ENCODE peak calls at places on chromosomes 4 and X, in eight cellular contexts. S is CD8-positive, alpha-beta T cell; X is naive thymus-derived CD4-positive, alpha-beta T cell; W is HCT116; M is body of pancreas; C is suprapubic skin; L is neuronal stem cell; D is A549. K is an unnamed sample. For H3K4me1, the result is how much of the 10 kb centered on the place peaks cover.

GRCh38 chrX:10022580-10023245 is 55.6 kb downstream of the CLDN34 start:
- DNase-seq in S (no peak), X (no peak), W (no peak), M (peak), C (no peak), L (no peak), D (peak), K (no peak)

GRCh38 chr4:157700898-157701694 is 471.7 kb downstream of the GASK1B start:
- DNase-seq in S (no peak), X (no peak), W (no peak), M (no peak), C (no peak), L (no peak), D (no peak), K (no peak)

GRCh38 chr4:20624783-20625364 is 75.4 kb upstream of the PACRGL start:
- DNase-seq in S (no peak), X (no peak), W (no peak), M (no peak), C (no peak), L (no peak), D (no peak), K (peak)

GRCh38 chrX:40152706-40153334 is 55.1 kb upstream of the BCOR start:
- DNase-seq in S (no peak), X (peak), W (no peak), M (peak), C (no peak), L (no peak), D (peak), K (no peak)

GRCh38 chr4:88846232-88846790 is 148.7 kb upstream of the NAP1L5 start:
- DNase-seq in S (no peak), X (no peak), W (no peak), M (no peak), C (no peak), L (no peak), D (peak), K (no peak)

GRCh38 chr4:183272384-183272783 is 47.7 kb downstream of the CLDN22 start:
- DNase-seq in S (no peak), X (no peak), W (no peak), M (no peak), C (no peak), L (no peak), D (no peak), K (no peak)

GRCh38 chr4:140326395-140326993 is 47.0 kb upstream of the SCOC start:
- DNase-seq in S (no peak), X (no peak), W (peak), M (peak), C (no peak), L (no peak), D (peak), K (peak)

GRCh38 chr4:104906274-104906673 is 240.4 kb upstream of the TET2 start:
- DNase-seq in S (no peak), X (no peak), W (no peak), M (no peak), C (no peak), L (no peak), D (no peak), K (no peak)

GRCh38 chrX:29496636-29497180 is 718.7 kb upstream of the MAGEB2 start:
- DNase-seq in S (no peak), X (no peak), W (no peak), M (no peak), C (no peak), L (no peak), D (no peak), K (no peak)

GRCh38 chrX:71106427-71106826 is at the start of gene CXorf65:
- DNase-seq in S (peak), X (no peak), W (no peak), M (no peak), C (no peak), L (no peak), D (no peak), K (no peak)

GRCh38 chr4:42656736-42656985 is 244 bp downstream of the ATP8A1 start:
- DNase-seq in S (no peak), X (no peak), W (no peak), M (no peak), C (no peak), L (no peak), D (no peak), K (no peak)

GRCh38 chr4:52780206-52780605 is 29.0 kb upstream of the ERVMER34-1 start:
- DNase-seq in S (no peak), X (no peak), W (no peak), M (no peak), C (no peak), L (no peak), D (no peak), K (no peak)

GRCh38 chrX:97858592-97858991 is 974.9 kb downstream of the RPA4 start:
- DNase-seq in S (no peak), X (no peak), W (no peak), M (no peak), C (no peak), L (no peak), D (no peak), K (peak)

GRCh38 chrX:24259544-24260240 is 54.2 kb downstream of the SUPT20HL2 start:
- DNase-seq in S (no peak), X (no peak), W (peak), M (peak), C (no peak), L (no peak), D (peak), K (peak)

GRCh38 chrX:18879144-18879543 is 104.8 kb downstream of the PHKA2 start:
- DNase-seq in S (no peak), X (no peak), W (no peak), M (peak), C (no peak), L (no peak), D (no peak), K (no peak)

GRCh38 chrX:40197071-40197470 is 99.3 kb upstream of the BCOR start:
- DNase-seq in S (no peak), X (no peak), W (no peak), M (no peak), C (no peak), L (no peak), D (no peak), K (no peak)

GRCh38 chr4:80471701-80472100 is 136.2 kb downstream of the CFAP299 start:
- DNase-seq in S (no peak), X (no peak), W (no peak), M (peak), C (no peak), L (no peak), D (no peak), K (peak)

GRCh38 chr4:108372678-108373077 is 203.9 kb upstream of the LEF1 start:
- DNase-seq in S (peak), X (no peak), W (no peak), M (no peak), C (no peak), L (no peak), D (no peak), K (no peak)

GRCh38 chr4:163858515-163858914 is 364.0 kb downstream of the TMA16 start:
- DNase-seq in S (no peak), X (no peak), W (no peak), M (no peak), C (no peak), L (no peak), D (no peak), K (no peak)

GRCh38 chr4:11436673-11437072 is 8.0 kb upstream of the HS3ST1 start:
- DNase-seq in S (no peak), X (no peak), W (no peak), M (no peak), C (no peak), L (no peak), D (no peak), K (peak)

GRCh38 chr4:170386974-170387373 is 297.2 kb upstream of the AADAT start:
- DNase-seq in S (no peak), X (no peak), W (no peak), M (no peak), C (no peak), L (no peak), D (no peak), K (peak)

GRCh38 chr4:10204401-10205058 is 87.9 kb upstream of the WDR1 start:
- DNase-seq in S (no peak), X (no peak), W (no peak), M (no peak), C (no peak), L (no peak), D (no peak), K (no peak)

GRCh38 chrX:41827886-41828285 is 95.5 kb downstream of the CASK start:
- DNase-seq in S (no peak), X (no peak), W (no peak), M (no peak), C (no peak), L (no peak), D (no peak), K (no peak)

GRCh38 chr4:138650917-138651564 is 364.5 kb upstream of the NOCT start:
- DNase-seq in S (no peak), X (no peak), W (no peak), M (no peak), C (no peak), L (no peak), D (peak), K (peak)

GRCh38 chr4:158111241-158111640 is 61.6 kb downstream of the GASK1B start:
- DNase-seq in S (no peak), X (no peak), W (no peak), M (no peak), C (no peak), L (no peak), D (no peak), K (peak)

GRCh38 chrX:40845331-40845911 is 110.1 kb upstream of the MED14 start:
- DNase-seq in S (no peak), X (no peak), W (no peak), M (no peak), C (no peak), L (no peak), D (no peak), K (peak)

GRCh38 chr4:90840828-90841227 is 713.6 kb downstream of the CCSER1 start:
- DNase-seq in S (no peak), X (no peak), W (no peak), M (no peak), C (no peak), L (no peak), D (no peak), K (peak)

GRCh38 chr4:14254252-14254651 is 626.7 kb upstream of the BOD1L1 start:
- DNase-seq in S (no peak), X (no peak), W (no peak), M (peak), C (no peak), L (no peak), D (peak), K (no peak)

GRCh38 chr4:87375719-87376291 is 15.2 kb downstream of the HSD17B11 start:
- DNase-seq in S (no peak), X (no peak), W (peak), M (peak), C (no peak), L (no peak), D (peak), K (peak)

GRCh38 chr4:95513022-95513421 is 35.8 kb downstream of the UNC5C start:
- DNase-seq in S (no peak), X (no peak), W (no peak), M (no peak), C (no peak), L (no peak), D (no peak), K (no peak)

GRCh38 chr4:127501103-127501502 is 131.7 kb upstream of the INTU start:
- DNase-seq in S (no peak), X (no peak), W (no peak), M (no peak), C (no peak), L (no peak), D (no peak), K (no peak)

GRCh38 chr4:24033626-24034025 is 143.8 kb upstream of the PPARGC1A start:
- DNase-seq in S (no peak), X (no peak), W (no peak), M (no peak), C (no peak), L (no peak), D (no peak), K (no peak)

GRCh38 chr4:6852582-6852981 is 57.0 kb upstream of the TBC1D14 start:
- DNase-seq in S (no peak), X (no peak), W (no peak), M (no peak), C (no peak), L (no peak), D (no peak), K (no peak)

GRCh38 chr4:168832746-168833575 is 177.1 kb downstream of the CBR4 start:
- DNase-seq in S (no peak), X (no peak), W (no peak), M (peak), C (peak), L (no peak), D (no peak), K (peak)

GRCh38 chr4:48904101-48904500 is 2.5 kb downstream of the OCIAD2 start:
- DNase-seq in S (no peak), X (no peak), W (no peak), M (no peak), C (no peak), L (no peak), D (no peak), K (no peak)

GRCh38 chr4:79869597-79870336 is 203.3 kb downstream of the ANTXR2 start:
- DNase-seq in S (no peak), X (no peak), W (no peak), M (no peak), C (no peak), L (no peak), D (no peak), K (no peak)

GRCh38 chr4:11634283-11634682 is 205.6 kb upstream of the HS3ST1 start:
- DNase-seq in S (no peak), X (no peak), W (no peak), M (no peak), C (no peak), L (no peak), D (no peak), K (peak)

GRCh38 chrX:145735036-145735435 is 82.6 kb upstream of the SLITRK2 start:
- DNase-seq in S (no peak), X (no peak), W (no peak), M (no peak), C (no peak), L (no peak), D (no peak), K (no peak)

GRCh38 chr4:151117371-151117962 is 18.0 kb downstream of the RPS3A start:
- DNase-seq in S (peak), X (peak), W (peak), M (peak), C (no peak), L (peak), D (peak), K (peak)

GRCh38 chr4:1242506-1243450 is 6.2 kb downstream of the CTBP1 start:
- DNase-seq in S (no peak), X (no peak), W (no peak), M (peak), C (peak), L (no peak), D (no peak), K (no peak)
- H3K4me1 ChIP-seq in S (under half), X (under half), W (under half), M (half or more), C (half or more), L (under half), D (under half), K (under half)

GRCh38 chr4:76606662-76607265 is 171.7 kb downstream of the SHROOM3 start:
- DNase-seq in S (no peak), X (no peak), W (no peak), M (no peak), C (no peak), L (no peak), D (no peak), K (no peak)
- H3K4me1 ChIP-seq in S (under half), X (under half), W (under half), M (half or more), C (under half), L (under half), D (under half), K (under half)

GRCh38 chr4:185797596-185797995 is 14.4 kb downstream of the SORBS2 start:
- DNase-seq in S (no peak), X (no peak), W (no peak), M (no peak), C (no peak), L (no peak), D (no peak), K (no peak)
- H3K4me1 ChIP-seq in S (under half), X (under half), W (under half), M (half or more), C (under half), L (under half), D (under half), K (under half)

GRCh38 chr4:54102747-54103146 is 2.8 kb downstream of the GSX2 start:
- DNase-seq in S (no peak), X (no peak), W (no peak), M (no peak), C (no peak), L (no peak), D (no peak), K (no peak)
- H3K4me1 ChIP-seq in S (under half), X (under half), W (under half), M (under half), C (under half), L (under half), D (under half), K (under half)

DNA sequence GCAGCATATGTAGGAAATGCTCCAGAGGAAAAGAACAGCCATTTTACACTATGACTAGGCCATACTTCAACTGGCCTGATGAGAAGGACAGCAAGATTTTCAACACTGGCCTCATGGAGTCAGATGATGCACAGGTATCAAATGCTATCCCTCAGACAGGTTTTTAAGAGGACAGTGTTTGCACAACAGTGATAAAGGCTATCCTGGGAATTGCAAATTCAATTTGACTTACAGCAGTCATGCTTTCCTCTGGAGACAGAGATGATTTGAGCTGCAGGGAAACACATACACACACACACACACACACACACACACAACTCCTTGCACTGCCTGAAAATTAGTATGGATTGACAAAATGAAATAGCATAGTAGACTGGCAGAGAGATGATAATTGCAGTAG is 163.4 kb upstream of the RASGEF1B start:
- DNase-seq in S (no peak), X (no peak), W (no peak), M (no peak), C (no peak), L (no peak), D (no peak), K (no peak)
- H3K4me1 ChIP-seq in S (under half), X (under half), W (under half), M (under half), C (under half), L (under half), D (under half), K (under half)

K was measured in foreskin keratinocyte.